ENCODE peak calls at places on chromosomes 5 and 9, in five cellular contexts. K, X, L, M and R are unnamed samples. For H3K4me1, the result is how much of the 10 kb centered on the place peaks cover.

GRCh38 chr9:805151-805550 is 36.3 kb upstream of the DMRT1 start:
- DNase-seq in K (no peak), X (no peak), L (no peak), M (no peak), R (no peak)

GRCh38 chr9:77883846-77884771 is 147.5 kb downstream of the GNAQ start:
- DNase-seq in K (no peak), X (no peak), L (no peak), M (peak), R (no peak)

GRCh38 chr5:170434953-170435605 is 45.9 kb upstream of the KCNMB1 start:
- DNase-seq in K (peak), X (peak), L (peak), M (peak), R (peak)

GRCh38 chr5:181028032-181028819 is 11.8 kb upstream of the BTNL9 start:
- DNase-seq in K (peak), X (no peak), L (no peak), M (peak), R (no peak)

GRCh38 chr5:533243-534005 is 9.2 kb upstream of the SLC9A3 start:
- DNase-seq in K (no peak), X (no peak), L (no peak), M (no peak), R (no peak)

GRCh38 chr5:180281706-180282105 is 10.2 kb downstream of the MAPK9 start:
- DNase-seq in K (no peak), X (no peak), L (no peak), M (no peak), R (no peak)

GRCh38 chr9:104287255-104287872 is 193.3 kb downstream of the SMC2 start:
- DNase-seq in K (no peak), X (no peak), L (no peak), M (no peak), R (no peak)

GRCh38 chr5:178551059-178551458 is 39.1 kb downstream of the COL23A1 start:
- DNase-seq in K (peak), X (no peak), L (peak), M (peak), R (no peak)

GRCh38 chr5:132782101-132782500 is 5.1 kb upstream of the SEPTIN8 start:
- DNase-seq in K (no peak), X (no peak), L (no peak), M (no peak), R (no peak)

GRCh38 chr9:19184144-19184917 is 46.2 kb upstream of the DENND4C start:
- DNase-seq in K (peak), X (peak), L (peak), M (peak), R (peak)

GRCh38 chr5:133347039-133347438 is 265.3 kb downstream of the FSTL4 start:
- DNase-seq in K (peak), X (no peak), L (peak), M (peak), R (no peak)

GRCh38 chr9:75027187-75028107 is 646 bp downstream of the CARNMT1 start:
- DNase-seq in K (peak), X (peak), L (peak), M (peak), R (peak)

DNA sequence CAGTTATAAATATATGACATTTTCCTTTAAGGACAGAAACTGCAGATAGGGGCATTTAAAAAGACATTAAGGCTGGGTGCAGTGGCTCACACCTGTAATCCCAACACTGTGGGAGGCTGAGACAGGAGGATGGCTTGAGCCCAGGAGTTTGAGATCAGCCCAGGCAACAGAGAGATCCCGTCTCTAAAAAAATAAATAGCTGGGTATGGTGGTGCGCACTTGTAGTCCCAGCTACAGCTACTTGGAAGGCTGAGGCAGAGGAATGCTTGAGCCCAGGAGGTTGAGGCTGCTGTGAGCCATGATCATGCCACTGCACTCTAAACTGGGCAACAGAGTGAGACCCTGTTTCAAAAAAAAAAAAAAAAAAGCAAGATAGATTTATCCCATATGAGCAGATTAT is 63.6 kb downstream of the CSNK1A1 start:
- DNase-seq in K (no peak), X (no peak), L (no peak), M (no peak), R (no peak)
- TF ChIP-seq POLR2AphosphoS5 in K (no peak), X (no peak), L (no peak), M (no peak), R (no peak)

GRCh38 chr5:139664727-139665351 is 16.7 kb downstream of the CXXC5 start:
- DNase-seq in K (no peak), X (no peak), L (no peak), M (no peak), R (no peak)

GRCh38 chr5:139664273-139664693 is 16.1 kb downstream of the CXXC5 start:
- DNase-seq in K (no peak), X (no peak), L (no peak), M (no peak), R (no peak)

GRCh38 chr5:139667001-139667729 is 19.0 kb downstream of the CXXC5 start:
- DNase-seq in K (no peak), X (no peak), L (no peak), M (no peak), R (no peak)

GRCh38 chr5:139666551-139666950 is 18.4 kb downstream of the CXXC5 start:
- DNase-seq in K (no peak), X (no peak), L (no peak), M (no peak), R (no peak)

DNA sequence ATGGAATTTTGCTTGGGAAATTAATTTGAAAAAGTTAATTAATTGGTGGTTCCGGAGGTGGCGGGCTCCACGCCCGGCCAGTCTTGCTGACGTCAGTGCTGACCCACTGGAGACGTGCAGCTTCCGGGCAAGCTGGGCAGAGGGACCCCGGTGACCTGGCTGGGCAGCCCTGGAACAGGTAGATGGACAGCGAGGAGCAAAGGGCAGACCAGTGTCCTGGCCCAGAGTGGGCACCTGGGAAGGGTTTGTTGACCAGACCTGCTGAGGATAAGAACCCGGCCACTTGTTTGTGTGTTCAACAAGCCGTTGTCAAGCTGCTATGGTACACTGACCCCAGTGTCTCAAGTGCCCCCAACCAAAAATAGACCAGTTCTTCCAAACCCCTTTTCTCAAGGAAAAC is 17.5 kb downstream of the CXXC5 start:
- DNase-seq in K (no peak), X (no peak), L (no peak), M (no peak), R (no peak)
- H3K4me1 ChIP-seq in K (half or more), X (half or more), L (half or more), M (under half), R (under half)

GRCh38 chr5:151023047-151023615 is 2.7 kb downstream of the GPX3 start:
- DNase-seq in K (no peak), X (peak), L (no peak), M (no peak), R (peak)
- TF ChIP-seq POLR2AphosphoS5 in K (no peak), X (no peak), L (no peak), M (no peak), R (no peak)

DNA sequence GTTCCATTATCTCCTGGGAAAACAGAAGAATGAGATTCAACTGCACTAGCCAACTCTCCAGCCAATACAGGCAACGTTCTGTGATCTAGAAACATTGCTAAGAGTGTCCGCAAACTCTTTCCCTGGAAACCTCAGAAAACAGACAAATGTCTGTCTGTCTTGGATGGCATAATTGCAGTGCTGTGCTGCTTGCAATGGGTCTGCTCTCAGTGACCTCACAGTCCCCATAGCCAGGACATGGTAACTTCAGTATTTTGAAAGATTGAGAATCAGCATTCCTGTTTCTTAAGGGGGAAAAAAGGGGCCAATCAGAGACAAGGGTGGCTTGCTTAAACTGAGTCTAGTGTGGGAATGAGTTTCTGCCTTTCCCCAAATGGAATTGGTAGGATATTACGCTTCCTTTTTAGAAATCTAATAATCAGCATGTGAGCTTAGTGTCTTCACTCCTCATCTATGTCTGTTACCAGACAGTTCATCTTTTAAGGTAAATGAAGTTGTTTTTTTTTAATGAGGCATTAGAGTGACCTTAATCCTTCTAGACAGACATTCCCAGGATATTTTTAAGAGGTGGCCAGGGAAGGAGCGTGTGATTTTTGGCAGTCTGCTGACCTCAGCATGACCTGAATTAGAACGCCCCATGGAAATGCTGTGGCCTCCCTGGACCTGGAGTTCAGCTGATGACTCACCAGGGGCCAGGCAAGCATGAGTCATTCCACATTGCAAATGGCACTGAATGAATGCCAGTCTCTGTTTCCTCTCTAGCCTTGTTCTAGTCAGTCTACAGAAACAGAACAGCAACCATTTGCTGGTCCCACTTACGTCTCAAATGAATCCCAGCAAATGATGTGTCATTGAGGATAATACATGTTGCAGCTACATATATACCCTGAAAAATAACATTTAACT is 210.2 kb upstream of the ACTBL2 start:
- DNase-seq in K (peak), X (peak), L (peak), M (peak), R (no peak)
- H3K4me1 ChIP-seq in K (half or more), X (under half), L (under half), M (under half), R (under half)

GRCh38 chr9:97744710-97745708 is 47.9 kb upstream of the XPA start:
- DNase-seq in K (no peak), X (no peak), L (no peak), M (peak), R (no peak)
- TF ChIP-seq POLR2AphosphoS5 in K (no peak), X (no peak), L (no peak), M (no peak), R (no peak)

GRCh38 chr9:87609002-87609401 is 111.3 kb downstream of the DAPK1 start:
- DNase-seq in K (no peak), X (no peak), L (no peak), M (peak), R (no peak)
- H3K4me1 ChIP-seq in K (under half), X (under half), L (under half), M (under half), R (under half)

DNA sequence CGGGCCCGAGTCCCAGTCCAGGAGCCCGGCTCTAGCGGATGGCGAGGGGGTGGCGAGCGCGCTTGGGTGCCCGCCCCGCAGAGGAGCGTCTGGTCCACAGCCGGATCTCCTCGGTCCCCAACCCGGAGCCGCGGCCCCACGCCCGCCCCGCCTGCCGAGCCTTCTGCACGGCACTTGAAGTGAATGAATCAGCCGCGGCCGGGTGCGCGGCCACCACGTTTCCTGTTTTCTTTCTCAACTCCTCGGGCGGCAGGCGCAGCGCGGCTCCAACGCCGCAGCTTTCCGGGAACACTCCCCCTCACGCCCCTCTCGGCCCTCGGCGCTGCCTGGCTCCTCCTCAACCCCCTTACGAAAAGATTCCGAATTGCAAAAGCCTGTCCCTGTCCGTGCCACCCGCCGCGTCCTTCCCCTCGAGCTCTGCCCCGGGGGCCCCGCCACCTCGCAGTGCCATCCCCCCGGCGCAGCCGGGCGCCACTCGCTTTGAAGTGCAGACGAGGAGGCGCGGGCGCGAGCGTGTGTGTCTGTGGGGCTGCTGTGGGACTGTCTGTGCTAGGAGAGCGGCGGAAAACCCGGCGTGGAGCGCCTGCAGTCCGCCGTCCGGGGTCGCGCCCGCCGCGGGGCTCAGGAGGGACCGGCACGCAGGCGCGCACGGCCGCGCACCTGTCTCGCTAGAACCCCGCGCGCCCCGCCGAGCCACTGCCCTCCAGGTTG is 456.6 kb downstream of the RAB3C start:
- DNase-seq in K (no peak), X (peak), L (no peak), M (peak), R (peak)
- TF ChIP-seq POLR2AphosphoS5 in K (no peak), X (peak), L (no peak), M (no peak), R (no peak)

GRCh38 chr9:131690950-131691573 is 48.8 kb downstream of the RAPGEF1 start:
- DNase-seq in K (no peak), X (no peak), L (no peak), M (no peak), R (no peak)

GRCh38 chr9:131693163-131693562 is 46.7 kb downstream of the RAPGEF1 start:
- DNase-seq in K (no peak), X (no peak), L (no peak), M (no peak), R (no peak)

GRCh38 chr9:131691969-131692611 is 47.8 kb downstream of the RAPGEF1 start:
- DNase-seq in K (no peak), X (no peak), L (no peak), M (no peak), R (no peak)

GRCh38 chr9:131693651-131694597 is 46.0 kb downstream of the RAPGEF1 start:
- DNase-seq in K (no peak), X (no peak), L (no peak), M (peak), R (no peak)

DNA sequence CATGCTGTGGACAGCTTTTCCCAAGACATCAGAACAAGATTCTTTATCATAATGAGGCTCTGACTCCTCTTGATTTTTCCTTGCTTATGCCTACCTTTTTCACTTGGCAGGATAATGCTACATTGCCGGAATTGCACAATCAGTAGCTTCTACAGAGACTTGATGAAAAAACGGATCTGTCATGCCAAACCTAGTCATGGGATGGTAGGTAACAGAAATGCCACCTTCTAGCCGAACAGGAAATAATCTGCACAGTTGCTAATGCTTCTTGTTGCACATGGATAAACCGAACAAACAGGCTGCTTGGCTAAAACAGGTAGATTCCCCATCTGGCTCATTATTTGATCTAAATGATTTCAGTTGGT is 47.3 kb downstream of the RAPGEF1 start:
- DNase-seq in K (no peak), X (no peak), L (no peak), M (no peak), R (peak)
- H3K4me1 ChIP-seq in K (under half), X (half or more), L (under half), M (half or more), R (under half)